ENCODE peak calls at places on chromosome 14, in seven cellular contexts. W is MM.1S, T is GM23248, K is GM23338, J is SK-N-SH, D is hepatocyte, H is OCI-LY7. Q is an unnamed sample.

GRCh38 chr14:87794566-87794965 is 198.4 kb downstream of the GALC start:
- DNase-seq in J (no peak), D (no peak), K (no peak), H (no peak), T (no peak), W (no peak), Q (no peak)

GRCh38 chr14:88023658-88024187 is 18.8 kb downstream of the GPR65 start:
- DNase-seq in H (no peak), K (peak; percentile 27), W (no peak), D (no peak), T (no peak), J (no peak), Q (no peak)

GRCh38 chr14:21913759-21914158 is 240.1 kb upstream of the OR4E1 start:
- DNase-seq in K (peak; percentile 97), W (peak; percentile 82), H (peak; percentile 96), T (peak; percentile 66), D (peak; percentile 89), J (peak; percentile 4), Q (peak; percentile 97)

GRCh38 chr14:42163136-42163535 is 556.5 kb downstream of the LRFN5 start:
- DNase-seq in H (no peak), J (no peak), W (no peak), K (no peak), T (no peak), D (no peak), Q (no peak)

GRCh38 chr14:32087173-32087861 is 10.2 kb downstream of the ARHGAP5 start:
- DNase-seq in J (no peak), H (no peak), W (no peak), T (peak; percentile 50), K (peak; percentile 73), D (peak; percentile 16), Q (no peak)

GRCh38 chr14:24439830-24440605 is 2.6 kb downstream of the SDR39U1 start:
- DNase-seq in J (no peak), H (no peak), W (no peak), D (no peak), K (no peak), T (no peak), Q (no peak)

GRCh38 chr14:99272669-99273024 is 650 bp upstream of the BCL11B start:
- DNase-seq in T (no peak), D (no peak), J (no peak), K (no peak), H (no peak), W (no peak), Q (no peak)

GRCh38 chr14:100140452-100141132 is 18.9 kb downstream of the DEGS2 start:
- DNase-seq in D (peak; percentile 81), K (peak; percentile 90), J (no peak), W (no peak), H (no peak), T (no peak), Q (no peak)

GRCh38 chr14:100469632-100470522 is 117.3 kb downstream of the BEGAIN start:
- DNase-seq in W (no peak), H (no peak), K (no peak), D (no peak), J (no peak), T (no peak), Q (no peak)

GRCh38 chr14:54818201-54819133 is 84.2 kb downstream of the GCH1 start:
- DNase-seq in W (no peak), D (peak; percentile 81), K (no peak), J (peak; percentile 76), H (no peak), T (peak; percentile 91), Q (no peak)

GRCh38 chr14:64800000-64800399 is 79.7 kb downstream of the SPTB start:
- DNase-seq in J (peak; percentile 50), H (peak; percentile 7), D (peak; percentile 23), W (peak; percentile 8), K (peak; percentile 80), T (peak; percentile 72), Q (peak; percentile 67)

GRCh38 chr14:66485029-66485428 is 1.1 kb upstream of the CCDC196 start:
- DNase-seq in H (no peak), K (no peak), J (no peak), T (no peak), W (no peak), D (no peak), Q (no peak)

DNA sequence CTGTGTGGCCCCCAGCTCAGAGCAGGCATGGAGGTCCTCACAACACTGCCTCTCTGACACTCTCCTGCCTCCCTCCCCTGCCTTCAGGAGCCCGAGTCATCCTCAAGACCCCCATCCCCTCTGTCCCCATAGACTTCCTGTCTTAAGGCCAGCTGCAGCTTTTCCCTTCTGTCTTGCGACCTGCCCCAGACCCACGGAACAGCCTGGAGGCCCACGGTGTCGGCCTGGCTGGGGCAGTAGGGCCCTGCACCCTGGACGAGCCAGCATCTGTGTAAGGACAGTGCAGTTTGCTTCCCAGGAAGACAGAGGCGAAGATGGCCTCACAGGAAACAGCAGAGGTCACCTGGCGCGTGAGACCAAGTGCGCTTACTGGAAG is 9.7 kb downstream of the TEDC1 start:
- DNase-seq in H (no peak), T (no peak), D (no peak), J (peak; percentile 25), W (no peak), K (no peak), Q (peak; percentile 40)
- H3K9me2 ChIP-seq in H (no peaks in the 10 kb centered on the region), T (no peaks in the 10 kb centered on the region), D (no peaks in the 10 kb centered on the region), J (no peaks in the 10 kb centered on the region), W (no peaks in the 10 kb centered on the region), K (no peaks in the 10 kb centered on the region), Q (no peaks in the 10 kb centered on the region)

DNA sequence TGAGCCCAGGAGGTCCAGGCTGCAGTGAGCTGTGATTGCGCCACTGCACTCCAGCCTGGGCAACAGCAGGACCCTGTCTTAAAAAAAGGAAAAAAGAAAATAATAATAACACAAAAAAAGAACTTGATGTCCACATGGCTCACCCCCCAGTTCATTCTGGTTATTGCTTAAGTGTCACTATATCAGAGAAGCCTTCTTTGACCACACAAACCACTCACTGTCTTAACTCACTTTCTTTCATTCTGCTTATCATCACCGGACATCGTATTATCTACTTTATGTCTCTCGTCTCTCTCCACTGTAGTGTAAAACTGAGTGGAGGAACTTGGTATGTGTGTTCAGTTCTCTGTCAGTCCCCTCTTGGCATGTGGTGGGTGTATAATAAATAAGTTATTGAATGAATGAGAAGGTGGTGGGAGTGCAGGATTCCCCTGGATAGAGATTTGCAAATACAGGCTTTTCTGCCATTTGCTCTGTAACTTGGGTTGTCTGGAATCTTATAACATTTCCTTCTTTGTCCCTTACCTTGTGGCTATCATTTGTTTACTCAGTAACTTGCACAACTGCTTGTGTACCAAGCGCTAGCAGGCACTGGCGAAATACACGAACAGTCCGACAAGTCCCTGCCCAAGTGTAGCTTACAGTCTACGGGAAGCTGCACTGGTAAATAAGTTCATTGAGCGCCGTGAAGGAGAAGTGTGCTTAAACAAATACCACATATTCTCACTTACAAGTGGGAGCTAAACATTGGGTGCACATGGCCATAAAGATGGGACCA is 86.6 kb upstream of the TRAF3 start:
- DNase-seq in D (peak; percentile 39), H (no peak), K (no peak), T (no peak), J (no peak), W (no peak), Q (no peak)
- H3K4me2 ChIP-seq in D (peak overlapping the region; percentile 51), H (no peak overlapping the region), K (no peak overlapping the region), T (no peak overlapping the region), J (no peak overlapping the region), W (no peak overlapping the region), Q (no peak overlapping the region)

GRCh38 chr14:81312289-81312876 is 87.7 kb downstream of the STON2 start:
- DNase-seq in D (no peak), J (no peak), T (no peak), W (no peak), H (no peak), K (peak; percentile 53), Q (peak; percentile 62)

GRCh38 chr14:81313200-81313599 is 86.9 kb downstream of the STON2 start:
- DNase-seq in D (no peak), K (no peak), T (no peak), H (no peak), J (no peak), W (no peak), Q (no peak)

GRCh38 chr14:81314443-81315175 is 85.5 kb downstream of the STON2 start:
- DNase-seq in H (no peak), K (no peak), J (no peak), D (no peak), T (no peak), W (no peak), Q (no peak)

GRCh38 chr14:81313775-81314429 is 86.2 kb downstream of the STON2 start:
- DNase-seq in D (no peak), H (no peak), W (no peak), J (no peak), T (no peak), K (no peak), Q (no peak)

GRCh38 chr14:81315344-81315743 is 84.8 kb downstream of the STON2 start:
- DNase-seq in K (peak; percentile 95), D (no peak), T (no peak), J (no peak), W (no peak), H (no peak), Q (no peak)
- H3K4me1 ChIP-seq in K (peaks cover 57% of the 10 kb centered on the region), D (peaks cover 30% of the 10 kb centered on the region), T (no peaks in the 10 kb centered on the region), J (no peaks in the 10 kb centered on the region), W (peaks cover 7% of the 10 kb centered on the region), H (no peaks in the 10 kb centered on the region), Q (peaks cover 7% of the 10 kb centered on the region)

DNA sequence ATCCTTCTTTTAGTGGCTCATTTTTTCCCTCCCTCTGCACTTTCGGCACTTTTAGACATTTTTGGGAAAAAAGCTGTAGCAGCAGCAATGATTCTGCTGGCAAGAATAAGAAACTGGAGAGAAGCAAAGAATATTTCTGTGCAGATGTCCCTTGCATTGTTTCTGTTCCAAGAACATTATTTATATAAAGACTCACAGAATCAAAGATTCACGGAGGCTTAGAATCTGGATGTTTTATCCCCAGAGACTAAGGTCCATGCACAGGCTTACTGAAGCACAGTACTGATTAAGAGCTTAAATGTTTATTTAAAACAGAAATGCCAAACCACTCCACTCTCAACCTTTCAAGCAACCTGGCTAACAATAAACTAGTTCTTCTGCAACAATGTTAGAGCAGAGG is 12.4 kb downstream of the ZC2HC1C start:
- DNase-seq in D (no peak), K (no peak), T (no peak), H (no peak), J (no peak), W (no peak), Q (no peak)
- H3K9me2 ChIP-seq in D (no peaks in the 10 kb centered on the region), K (no peaks in the 10 kb centered on the region), T (no peaks in the 10 kb centered on the region), H (no peaks in the 10 kb centered on the region), J (no peaks in the 10 kb centered on the region), W (no peaks in the 10 kb centered on the region), Q (no peaks in the 10 kb centered on the region)

GRCh38 chr14:75042040-75042439 is 9.2 kb downstream of the MLH3 start:
- DNase-seq in H (no peak), W (no peak), J (peak; percentile 68), K (no peak), D (no peak), T (no peak), Q (no peak)
- H3K4me2 ChIP-seq in H (no peak overlapping the region), W (no peak overlapping the region), J (peak overlapping the region; percentile 42), K (no peak overlapping the region), D (peak overlapping the region; percentile 30), T (no peak overlapping the region), Q (no peak overlapping the region)